ENCODE peak calls at places on chromosomes 12 and 14, in six cellular contexts. One of them, this sample, is unnamed.

GRCh38 chr12:10190558-10191388 is 11.9 kb downstream of the TMEM52B start:
- DNase-seq in HepG2: peak; percentile 40
- DNase-seq in Panc1: peak; percentile 41
- DNase-seq in GM12878: no peak
- DNase-seq in HCT116: peak; percentile 56
- DNase-seq in K562: peak; percentile 34
- DNase-seq in this sample: peak; percentile 60

GRCh38 chr12:2999265-2999841 is 40.2 kb downstream of the TEAD4 start:
- DNase-seq in HepG2: no peak
- DNase-seq in Panc1: no peak
- DNase-seq in GM12878: no peak
- DNase-seq in HCT116: no peak
- DNase-seq in K562: peak; percentile 69
- DNase-seq in this sample: no peak

GRCh38 chr12:13203028-13203922 is 6.7 kb downstream of the EMP1 start:
- DNase-seq in HepG2: no peak
- DNase-seq in Panc1: no peak
- DNase-seq in GM12878: no peak
- DNase-seq in HCT116: no peak
- DNase-seq in K562: peak; percentile 8
- DNase-seq in this sample: peak; percentile 25

GRCh38 chr14:42469637-42470426 is 863.2 kb downstream of the LRFN5 start:
- DNase-seq in HepG2: no peak
- DNase-seq in Panc1: peak; percentile 27
- DNase-seq in GM12878: peak; percentile 5
- DNase-seq in HCT116: no peak
- DNase-seq in K562: no peak
- DNase-seq in this sample: no peak

GRCh38 chr12:53299454-53300180 is at the start of gene MYG1:
- DNase-seq in HepG2: peak; percentile 89
- DNase-seq in Panc1: peak; percentile 63
- DNase-seq in GM12878: peak; percentile 43
- DNase-seq in HCT116: peak; percentile 80
- DNase-seq in K562: peak; percentile 33
- DNase-seq in this sample: peak; percentile 90

GRCh38 chr12:98439471-98440164 is 75.8 kb upstream of the TMPO start:
- DNase-seq in HepG2: no peak
- DNase-seq in Panc1: no peak
- DNase-seq in GM12878: no peak
- DNase-seq in HCT116: no peak
- DNase-seq in K562: no peak
- DNase-seq in this sample: no peak

GRCh38 chr12:68521848-68522502 is 88.7 kb upstream of the RAP1B start:
- DNase-seq in HepG2: no peak
- DNase-seq in Panc1: no peak
- DNase-seq in GM12878: no peak
- DNase-seq in HCT116: no peak
- DNase-seq in K562: no peak
- DNase-seq in this sample: no peak

GRCh38 chr12:83389237-83389996 is 702.7 kb downstream of the TMTC2 start:
- DNase-seq in HepG2: no peak
- DNase-seq in Panc1: no peak
- DNase-seq in GM12878: no peak
- DNase-seq in HCT116: peak; percentile 18
- DNase-seq in K562: no peak
- DNase-seq in this sample: no peak

GRCh38 chr14:78593949-78594348 is 423.8 kb downstream of the NRXN3 start:
- DNase-seq in HepG2: no peak
- DNase-seq in Panc1: no peak
- DNase-seq in GM12878: no peak
- DNase-seq in HCT116: no peak
- DNase-seq in K562: no peak
- DNase-seq in this sample: no peak

GRCh38 chr12:74689071-74689655 is 151.5 kb downstream of the ATXN7L3B start:
- DNase-seq in HepG2: peak; percentile 20
- DNase-seq in Panc1: peak; percentile 33
- DNase-seq in GM12878: no peak
- DNase-seq in HCT116: peak; percentile 47
- DNase-seq in K562: no peak
- DNase-seq in this sample: peak; percentile 5

GRCh38 chr12:116860281-116860680 is 21.0 kb downstream of the HRK start:
- DNase-seq in HepG2: no peak
- DNase-seq in Panc1: no peak
- DNase-seq in GM12878: no peak
- DNase-seq in HCT116: no peak
- DNase-seq in K562: no peak
- DNase-seq in this sample: no peak

GRCh38 chr12:111788178-111788654 is 21.5 kb downstream of the ALDH2 start:
- DNase-seq in HepG2: no peak
- DNase-seq in Panc1: peak; percentile 27
- DNase-seq in GM12878: no peak
- DNase-seq in HCT116: no peak
- DNase-seq in K562: no peak
- DNase-seq in this sample: peak; percentile 48

GRCh38 chr12:31906581-31907286 is 52.5 kb upstream of the RESF1 start:
- DNase-seq in HepG2: peak; percentile 7
- DNase-seq in Panc1: no peak
- DNase-seq in GM12878: no peak
- DNase-seq in HCT116: no peak
- DNase-seq in K562: no peak
- DNase-seq in this sample: no peak

GRCh38 chr14:45810152-45810872 is 557.3 kb upstream of the MIS18BP1 start:
- DNase-seq in HepG2: no peak
- DNase-seq in Panc1: no peak
- DNase-seq in GM12878: peak; percentile 21
- DNase-seq in HCT116: no peak
- DNase-seq in K562: no peak
- DNase-seq in this sample: no peak

DNA sequence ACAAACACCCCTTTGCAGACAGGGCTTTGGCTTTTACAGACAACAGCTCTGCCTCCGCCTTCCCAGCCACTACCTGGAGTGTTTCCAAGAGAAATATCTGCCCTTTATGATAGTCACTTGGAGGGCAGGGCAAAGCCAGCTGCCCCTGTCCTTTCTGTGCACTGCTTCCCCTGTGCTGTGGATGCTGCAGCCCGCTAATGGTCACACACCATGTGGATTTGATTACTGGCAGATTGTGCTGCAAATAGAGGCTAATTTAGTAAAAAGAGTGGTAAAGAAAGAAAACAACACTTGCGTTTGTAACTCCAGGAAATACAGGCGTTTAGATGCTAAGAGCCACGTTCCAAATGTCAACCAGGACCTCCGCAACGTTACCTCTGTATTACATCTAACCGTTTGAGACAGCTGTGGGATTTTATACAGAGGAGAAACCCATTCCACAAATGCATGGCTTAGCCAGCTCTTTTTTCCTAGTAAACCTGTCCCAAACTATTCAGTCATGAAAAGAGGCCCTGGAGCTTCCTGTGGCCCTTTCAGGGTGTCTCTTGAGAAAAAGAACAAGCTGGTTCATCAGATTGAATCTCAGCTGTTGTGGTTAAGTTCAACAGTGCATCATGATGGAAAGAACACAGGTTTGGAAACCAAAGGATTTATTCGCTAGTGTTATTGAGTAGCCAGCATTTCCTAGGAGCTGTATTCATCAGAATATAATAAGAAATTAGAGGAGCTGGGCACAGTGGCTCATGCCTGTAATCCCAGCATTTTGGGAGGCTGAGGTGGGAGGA is 30.1 kb upstream of the PWP1 start:
- DNase-seq in HepG2: no peak
- DNase-seq in Panc1: no peak
- DNase-seq in GM12878: no peak
- DNase-seq in HCT116: no peak
- DNase-seq in K562: no peak
- DNase-seq in this sample: peak; percentile 84
- TF ChIP-seq SIN3A in HepG2: no peak
- TF ChIP-seq SIN3A in Panc1: no peak
- TF ChIP-seq SIN3A in GM12878: no peak
- TF ChIP-seq SIN3A in HCT116: no peak
- TF ChIP-seq SIN3A in K562: no peak
- TF ChIP-seq SIN3A in this sample: no peak

GRCh38 chr12:54439521-54440255 is 20.6 kb upstream of the ITGA5 start:
- DNase-seq in HepG2: peak; percentile 18
- DNase-seq in Panc1: no peak
- DNase-seq in GM12878: no peak
- DNase-seq in HCT116: peak; percentile 38
- DNase-seq in K562: peak; percentile 69
- DNase-seq in this sample: peak; percentile 65
- TF ChIP-seq SIN3A in HepG2: no peak
- TF ChIP-seq SIN3A in Panc1: no peak
- TF ChIP-seq SIN3A in GM12878: no peak
- TF ChIP-seq SIN3A in HCT116: no peak
- TF ChIP-seq SIN3A in K562: no peak
- TF ChIP-seq SIN3A in this sample: no peak

DNA sequence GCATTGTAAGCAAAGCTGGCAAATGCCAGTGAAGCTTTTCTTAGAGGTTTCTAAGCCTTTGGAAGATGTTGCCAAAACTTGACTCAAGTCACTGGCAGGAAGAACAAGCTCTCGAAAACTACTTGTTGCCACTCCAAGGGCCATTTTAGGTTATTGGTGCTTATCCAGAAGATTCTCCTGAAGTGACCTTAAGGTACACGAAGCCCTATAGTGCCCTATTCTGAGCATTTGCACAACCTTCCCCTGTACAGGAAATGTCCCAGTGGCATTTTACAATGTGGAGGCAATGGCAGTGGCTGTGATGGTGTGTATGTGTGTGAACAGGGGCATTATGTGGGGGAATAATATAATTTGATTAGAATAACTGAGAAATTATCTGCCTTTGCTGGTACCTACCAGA is 89.6 kb upstream of the NOVA1 start:
- DNase-seq in HepG2: no peak
- DNase-seq in Panc1: no peak
- DNase-seq in GM12878: no peak
- DNase-seq in HCT116: no peak
- DNase-seq in K562: no peak
- DNase-seq in this sample: no peak
- TF ChIP-seq SIN3A in HepG2: no peak
- TF ChIP-seq SIN3A in Panc1: no peak
- TF ChIP-seq SIN3A in GM12878: no peak
- TF ChIP-seq SIN3A in HCT116: no peak
- TF ChIP-seq SIN3A in K562: no peak
- TF ChIP-seq SIN3A in this sample: no peak

GRCh38 chr14:64508215-64508776 is 3.7 kb downstream of the ZBTB1 start:
- DNase-seq in HepG2: no peak
- DNase-seq in Panc1: no peak
- DNase-seq in GM12878: peak; percentile 64
- DNase-seq in HCT116: no peak
- DNase-seq in K562: no peak
- DNase-seq in this sample: no peak
- TF ChIP-seq SIN3A in HepG2: no peak
- TF ChIP-seq SIN3A in Panc1: no peak
- TF ChIP-seq SIN3A in GM12878: peak; percentile 56
- TF ChIP-seq SIN3A in HCT116: no peak
- TF ChIP-seq SIN3A in K562: no peak
- TF ChIP-seq SIN3A in this sample: no peak

DNA sequence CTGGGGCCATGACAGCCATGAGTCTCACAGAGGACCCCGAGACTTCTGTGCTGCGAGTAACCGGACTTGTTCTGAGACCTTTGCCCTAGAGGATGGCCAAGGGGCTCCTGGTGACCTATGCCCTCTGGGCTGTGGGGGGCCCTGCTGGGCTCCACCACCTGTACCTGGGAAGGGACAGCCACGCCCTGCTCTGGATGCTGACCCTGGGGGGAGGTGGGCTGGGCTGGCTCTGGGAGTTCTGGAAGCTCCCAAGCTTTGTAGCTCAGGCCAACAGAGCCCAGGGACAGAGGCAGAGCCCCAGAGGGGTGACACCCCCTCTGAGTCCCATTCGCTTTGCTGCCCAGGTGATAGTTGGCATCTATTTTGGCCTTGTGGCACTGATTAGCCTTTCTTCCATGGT is 2.1 kb downstream of the DNAJC22 start:
- DNase-seq in HepG2: no peak
- DNase-seq in Panc1: no peak
- DNase-seq in GM12878: no peak
- DNase-seq in HCT116: no peak
- DNase-seq in K562: no peak
- DNase-seq in this sample: no peak
- TF ChIP-seq SIN3A in HepG2: no peak
- TF ChIP-seq SIN3A in Panc1: no peak
- TF ChIP-seq SIN3A in GM12878: no peak
- TF ChIP-seq SIN3A in HCT116: no peak
- TF ChIP-seq SIN3A in K562: no peak
- TF ChIP-seq SIN3A in this sample: no peak

GRCh38 chr12:121711925-121712461 is 559 bp upstream of the TMEM120B start:
- DNase-seq in HepG2: peak; percentile 35
- DNase-seq in Panc1: no peak
- DNase-seq in GM12878: no peak
- DNase-seq in HCT116: no peak
- DNase-seq in K562: no peak
- DNase-seq in this sample: no peak
- TF ChIP-seq SIN3A in HepG2: peak; percentile 26
- TF ChIP-seq SIN3A in Panc1: no peak
- TF ChIP-seq SIN3A in GM12878: no peak
- TF ChIP-seq SIN3A in HCT116: peak; percentile 19
- TF ChIP-seq SIN3A in K562: no peak
- TF ChIP-seq SIN3A in this sample: no peak

This sample was measured in SK-N-SH.